ENCODE peak calls at places on chromosome 5, in six cellular contexts. V, I, N, D, F and X are unnamed samples.

GRCh38 chr5:80142996-80143395 is 107.8 kb downstream of the THBS4 start:
- DNase-seq in N (no peak), I (no peak), V (no peak), F (no peak), D (no peak), X (no peak)

GRCh38 chr5:10902145-10902544 is 141.1 kb upstream of the DAP start:
- DNase-seq in D (no peak), I (peak; percentile 67), F (no peak), N (no peak), V (peak; percentile 13), X (peak; percentile 12)

GRCh38 chr5:56270058-56270457 is 36.9 kb upstream of the ANKRD55 start:
- DNase-seq in D (peak; percentile 35), I (no peak), F (no peak), N (no peak), V (no peak), X (no peak)

GRCh38 chr5:110054240-110054639 is 364.5 kb downstream of the MAN2A1 start:
- DNase-seq in F (peak; percentile 1), V (peak; percentile 37), I (peak; percentile 84), N (no peak), D (peak; percentile 84), X (peak; percentile 88)

GRCh38 chr5:150599917-150600511 is 40.4 kb upstream of the SYNPO start:
- DNase-seq in F (no peak), N (no peak), V (peak; percentile 79), D (peak; percentile 94), I (peak; percentile 61), X (peak; percentile 94)

GRCh38 chr5:139637438-139638089 is 10.6 kb upstream of the CXXC5 start:
- DNase-seq in F (no peak), I (peak; percentile 81), N (peak; percentile 75), V (peak; percentile 82), D (peak; percentile 46), X (peak; percentile 52)

GRCh38 chr5:96661101-96661840 is 905 bp upstream of the CAST start:
- DNase-seq in N (peak; percentile 17), F (no peak), D (peak; percentile 65), I (peak; percentile 68), V (peak; percentile 69), X (peak; percentile 50)

GRCh38 chr5:180960209-180960608 is 28.4 kb upstream of the BTNL3 start:
- DNase-seq in N (no peak), I (no peak), V (peak; percentile 1), D (no peak), F (no peak), X (no peak)

GRCh38 chr5:73948289-73948688 is 322.3 kb downstream of the ARHGEF28 start:
- DNase-seq in N (no peak), D (no peak), F (no peak), V (no peak), I (no peak), X (no peak)

GRCh38 chr5:14467886-14468285 is 113.7 kb upstream of the OTULINL start:
- DNase-seq in D (no peak), V (peak; percentile 44), I (no peak), N (no peak), F (no peak), X (no peak)

GRCh38 chr5:158895573-158895972 is 204.1 kb downstream of the EBF1 start:
- DNase-seq in I (peak; percentile 38), F (no peak), N (no peak), D (no peak), V (peak; percentile 73), X (no peak)

GRCh38 chr5:158899792-158900191 is 199.9 kb downstream of the EBF1 start:
- DNase-seq in F (no peak), D (no peak), I (no peak), V (peak; percentile 29), N (no peak), X (no peak)

GRCh38 chr5:158897444-158898160 is 202.1 kb downstream of the EBF1 start:
- DNase-seq in F (no peak), N (no peak), I (no peak), D (no peak), V (no peak), X (no peak)

GRCh38 chr5:158898185-158899177 is 201.2 kb downstream of the EBF1 start:
- DNase-seq in N (no peak), I (no peak), F (no peak), D (no peak), V (no peak), X (no peak)

DNA sequence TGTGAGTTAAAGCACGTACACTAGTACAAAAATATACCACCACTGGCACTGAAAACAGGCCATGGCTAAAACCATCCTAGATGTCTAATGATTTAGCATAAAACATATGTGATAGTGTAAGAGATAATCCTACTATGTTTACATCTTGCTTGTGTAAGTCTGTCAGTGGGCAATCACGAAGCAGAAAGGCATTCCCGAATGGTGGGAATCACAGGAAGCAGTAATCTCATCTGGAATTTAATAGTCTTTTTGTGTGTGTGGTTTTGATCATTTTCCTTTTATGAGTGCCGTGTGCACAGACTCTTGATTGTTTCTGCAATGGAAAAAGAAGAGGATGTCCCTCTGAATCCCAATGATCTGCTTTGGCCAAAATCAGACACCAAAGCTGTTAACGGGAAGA is 200.5 kb downstream of the EBF1 start:
- DNase-seq in N (no peak), F (no peak), D (no peak), I (no peak), V (no peak), X (no peak)
- H3K4me3 ChIP-seq in N (no peak overlapping the region), F (no peak overlapping the region), D (no peak overlapping the region), I (no peak overlapping the region), V (no peak overlapping the region), X (no peak overlapping the region)

GRCh38 chr5:149310947-149311675 is 34.2 kb upstream of the GRPEL2 start:
- DNase-seq in V (peak; percentile 53), N (no peak), D (no peak), F (no peak), I (peak; percentile 77), X (peak; percentile 87)

GRCh38 chr5:149315753-149316152 is 29.5 kb upstream of the GRPEL2 start:
- DNase-seq in N (no peak), D (no peak), F (no peak), I (no peak), V (no peak), X (no peak)

GRCh38 chr5:149317281-149318048 is 27.8 kb upstream of the GRPEL2 start:
- DNase-seq in F (peak; percentile 23), D (peak; percentile 37), I (peak; percentile 61), V (peak; percentile 71), N (peak; percentile 38), X (peak; percentile 60)

GRCh38 chr5:149313151-149313841 is 32.0 kb upstream of the GRPEL2 start:
- DNase-seq in D (no peak), F (no peak), V (no peak), N (no peak), I (no peak), X (no peak)

DNA sequence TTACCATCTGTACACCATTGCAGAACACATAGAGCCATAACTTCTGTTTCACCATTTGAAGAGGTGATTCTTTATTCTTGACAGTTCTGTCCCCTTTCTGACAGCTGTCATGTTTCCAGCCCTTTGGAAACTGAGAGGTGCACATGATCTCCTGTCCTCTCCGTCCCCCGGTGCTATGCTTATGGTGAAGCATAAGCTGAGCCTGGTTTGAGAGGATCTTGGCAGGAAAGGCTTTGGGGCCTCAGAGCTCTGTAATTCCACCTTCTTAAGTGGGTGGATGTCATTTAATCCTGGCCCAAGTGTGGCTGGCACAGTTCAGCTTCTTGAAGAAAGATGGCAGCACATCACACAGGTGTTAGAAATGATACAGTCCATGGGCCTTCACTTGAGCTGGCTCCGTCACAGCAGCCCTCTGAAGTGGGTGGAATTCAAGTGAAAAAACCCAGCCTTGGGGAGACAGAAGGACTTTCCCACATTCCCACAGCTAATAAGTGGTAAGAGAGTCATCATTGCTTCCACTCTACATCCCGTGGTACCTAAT is 30.7 kb upstream of the GRPEL2 start:
- DNase-seq in I (no peak), N (no peak), V (no peak), D (no peak), F (no peak), X (no peak)
- TF ChIP-seq CTCF in I (no peak), N (no peak), V (no peak), D (no peak), F (peak; percentile 31), X (peak; percentile 21)

GRCh38 chr5:122584411-122585110 is 190.3 kb upstream of the SNX2 start:
- DNase-seq in I (peak; percentile 81), V (no peak), D (no peak), N (no peak), F (no peak), X (no peak)

GRCh38 chr5:122576266-122577016 is 198.4 kb upstream of the SNX2 start:
- DNase-seq in D (no peak), F (no peak), I (no peak), V (peak; percentile 44), N (no peak), X (no peak)

GRCh38 chr5:122585111-122585415 is 189.8 kb upstream of the SNX2 start:
- DNase-seq in V (no peak), D (no peak), I (no peak), N (no peak), F (no peak), X (no peak)

GRCh38 chr5:122586351-122586750 is 188.5 kb upstream of the SNX2 start:
- DNase-seq in V (peak; percentile 26), N (no peak), F (no peak), D (no peak), I (peak; percentile 66), X (no peak)

GRCh38 chr5:122581629-122582028 is 193.3 kb upstream of the SNX2 start:
- DNase-seq in F (no peak), I (no peak), N (no peak), V (no peak), D (no peak), X (no peak)
- H3K4me3 ChIP-seq in F (no peak overlapping the region), I (no peak overlapping the region), N (no peak overlapping the region), V (no peak overlapping the region), D (no peak overlapping the region), X (no peak overlapping the region)

GRCh38 chr5:54883374-54884194 is 101.8 kb downstream of the ESM1 start:
- DNase-seq in V (peak; percentile 49), I (peak; percentile 56), N (no peak), F (no peak), D (no peak), X (peak; percentile 64)
- TF ChIP-seq CTCF in V (no peak), I (no peak), N (no peak), F (no peak), D (no peak), X (no peak)